ENCODE peak calls at places on chromosome 7, in five cellular contexts. U, T, P, G and E are unnamed samples.

GRCh38 chr7:15305002-15305600 is 256.7 kb downstream of the AGMO start:
- DNase-seq in P (no peak), G (peak), U (peak), T (peak), E (no peak)

GRCh38 chr7:155776606-155777005 is 35.7 kb downstream of the SHH start:
- DNase-seq in G (no peak), U (no peak), T (no peak), P (no peak), E (no peak)

GRCh38 chr7:80386686-80387085 is 125.2 kb downstream of the GNAT3 start:
- DNase-seq in P (no peak), G (no peak), U (no peak), T (no peak), E (no peak)

GRCh38 chr7:2956526-2957368 is 86.9 kb downstream of the CARD11 start:
- DNase-seq in U (peak), G (peak), T (no peak), P (no peak), E (no peak)

GRCh38 chr7:70017371-70017770 is 419.1 kb downstream of the AUTS2 start:
- DNase-seq in G (no peak), U (no peak), P (no peak), T (no peak), E (no peak)

GRCh38 chr7:107994366-107994765 is 8.6 kb downstream of the LAMB1 start:
- DNase-seq in G (no peak), U (no peak), P (no peak), T (no peak), E (no peak)

GRCh38 chr7:68613405-68613804 is 984.9 kb upstream of the AUTS2 start:
- DNase-seq in U (no peak), G (no peak), P (no peak), T (no peak), E (no peak)

GRCh38 chr7:28433604-28434254 is 21.4 kb downstream of the CREB5 start:
- DNase-seq in T (no peak), G (peak), U (no peak), P (peak), E (no peak)

GRCh38 chr7:97006951-97007861 is 1.9 kb downstream of the DLX6 start:
- DNase-seq in U (no peak), P (peak), T (no peak), G (peak), E (no peak)

GRCh38 chr7:94386416-94386815 is 8.3 kb upstream of the COL1A2 start:
- DNase-seq in G (no peak), P (no peak), U (no peak), T (no peak), E (no peak)

GRCh38 chr7:69403169-69403568 is 195.1 kb upstream of the AUTS2 start:
- DNase-seq in G (peak), T (no peak), U (no peak), P (no peak), E (peak)

GRCh38 chr7:17090751-17091150 is 207.7 kb upstream of the AHR start:
- DNase-seq in P (no peak), U (no peak), T (no peak), G (no peak), E (no peak)

GRCh38 chr7:121023683-121024507 is 35.4 kb downstream of the CPED1 start:
- DNase-seq in U (no peak), G (no peak), P (no peak), T (no peak), E (no peak)

GRCh38 chr7:83469491-83469890 is 179.4 kb downstream of the SEMA3E start:
- DNase-seq in T (no peak), G (no peak), U (no peak), P (no peak), E (no peak)

GRCh38 chr7:131830681-131831080 is 274.3 kb upstream of the PODXL start:
- DNase-seq in G (no peak), P (no peak), U (no peak), T (no peak), E (no peak)

GRCh38 chr7:771241-772004 is 44.3 kb upstream of the PRKAR1B start:
- DNase-seq in G (peak), U (no peak), P (no peak), T (no peak), E (no peak)

GRCh38 chr7:25171071-25171470 is 46.0 kb upstream of the CYCS start:
- DNase-seq in P (no peak), G (no peak), U (no peak), T (no peak), E (no peak)

GRCh38 chr7:25171516-25171915 is 46.5 kb upstream of the CYCS start:
- DNase-seq in T (no peak), U (no peak), G (no peak), P (no peak), E (no peak)

GRCh38 chr7:25169683-25170082 is 44.6 kb upstream of the CYCS start:
- DNase-seq in U (no peak), T (no peak), G (no peak), P (no peak), E (no peak)

GRCh38 chr7:25168145-25168544 is 43.1 kb upstream of the CYCS start:
- DNase-seq in U (no peak), P (no peak), T (no peak), G (no peak), E (no peak)

GRCh38 chr7:25167262-25167843 is 42.3 kb upstream of the CYCS start:
- DNase-seq in U (no peak), G (no peak), P (no peak), T (no peak), E (no peak)
- TF ChIP-seq JUND in U (no peak), G (no peak), P (no peak), T (no peak), E (no peak)

GRCh38 chr7:133434246-133434865 is 181.5 kb downstream of the EXOC4 start:
- DNase-seq in T (peak), U (no peak), G (peak), P (no peak), E (peak)
- TF ChIP-seq JUND in T (no peak), U (no peak), G (no peak), P (no peak), E (no peak)

GRCh38 chr7:44100458-44101303 is 3.5 kb upstream of the AEBP1 start:
- DNase-seq in U (no peak), P (no peak), G (peak), T (no peak), E (no peak)
- TF ChIP-seq JUND in U (no peak), P (no peak), G (no peak), T (no peak), E (no peak)

GRCh38 chr7:99955247-99955646 is 20.6 kb downstream of the AZGP1 start:
- DNase-seq in P (no peak), G (no peak), T (no peak), U (peak), E (peak)

GRCh38 chr7:99947608-99948007 is 18.2 kb upstream of the GJC3 start:
- DNase-seq in U (no peak), P (no peak), T (no peak), G (no peak), E (no peak)

GRCh38 chr7:99944508-99945070 is 15.2 kb upstream of the GJC3 start:
- DNase-seq in T (no peak), U (no peak), P (no peak), G (no peak), E (no peak)

GRCh38 chr7:99953649-99954048 is 22.2 kb downstream of the AZGP1 start:
- DNase-seq in P (no peak), T (no peak), U (no peak), G (no peak), E (no peak)

GRCh38 chr7:99949645-99950228 is 20.3 kb upstream of the GJC3 start:
- DNase-seq in T (peak), U (no peak), P (no peak), G (no peak), E (peak)
- TF ChIP-seq JUND in T (no peak), U (no peak), P (no peak), G (no peak), E (no peak)

GRCh38 chr7:106201176-106201575 is 83.6 kb downstream of the NAMPT start:
- DNase-seq in T (no peak), P (no peak), U (no peak), G (no peak), E (no peak)

GRCh38 chr7:106199813-106200364 is 84.9 kb downstream of the NAMPT start:
- DNase-seq in U (no peak), P (no peak), T (no peak), G (no peak), E (no peak)

GRCh38 chr7:106206826-106207541 is 77.8 kb downstream of the NAMPT start:
- DNase-seq in U (no peak), T (no peak), P (no peak), G (no peak), E (no peak)

GRCh38 chr7:106205621-106206222 is 79.1 kb downstream of the NAMPT start:
- DNase-seq in P (no peak), U (no peak), G (no peak), T (no peak), E (no peak)
- TF ChIP-seq JUND in P (no peak), U (no peak), G (peak), T (no peak), E (no peak)